ENCODE peak calls at places on chromosomes 4 and X, in ten cellular contexts. One of them, this sample, is unnamed. For H4K20me1, the result is how much of the 10 kb centered on the place peaks cover.

GRCh38 chr4:140567722-140568121 is 1.0 kb downstream of the UCP1 start:
- DNase-seq in fibroblast of lung: peak
- DNase-seq in mammary epithelial cell: no peak
- DNase-seq in keratinocyte: no peak
- DNase-seq in HCT116: no peak
- DNase-seq in GM23338: peak
- DNase-seq in GM23248: peak
- DNase-seq in endothelial cell of umbilical vein: peak
- DNase-seq in GM12878: no peak
- DNase-seq in H1: peak
- DNase-seq in this sample: peak

GRCh38 chr4:78057600-78058560 is 757 bp downstream of the FRAS1 start:
- DNase-seq in GM23248: peak
- DNase-seq in GM23338: peak
- DNase-seq in HCT116: no peak
- DNase-seq in fibroblast of lung: peak
- DNase-seq in H1: peak
- DNase-seq in GM12878: no peak
- DNase-seq in mammary epithelial cell: peak
- DNase-seq in keratinocyte: no peak
- DNase-seq in endothelial cell of umbilical vein: peak
- DNase-seq in this sample: peak

GRCh38 chr4:41714601-41715000 is 33.9 kb downstream of the PHOX2B start:
- DNase-seq in H1: no peak
- DNase-seq in mammary epithelial cell: no peak
- DNase-seq in fibroblast of lung: no peak
- DNase-seq in HCT116: no peak
- DNase-seq in keratinocyte: no peak
- DNase-seq in GM23248: no peak
- DNase-seq in GM12878: no peak
- DNase-seq in endothelial cell of umbilical vein: no peak
- DNase-seq in GM23338: no peak
- DNase-seq in this sample: no peak

GRCh38 chr4:174156239-174156826 is 127.1 kb downstream of the FBXO8 start:
- DNase-seq in GM23338: peak
- DNase-seq in keratinocyte: no peak
- DNase-seq in mammary epithelial cell: peak
- DNase-seq in endothelial cell of umbilical vein: peak
- DNase-seq in fibroblast of lung: peak
- DNase-seq in GM23248: peak
- DNase-seq in HCT116: peak
- DNase-seq in GM12878: peak
- DNase-seq in H1: no peak
- DNase-seq in this sample: peak

GRCh38 chrX:95427389-95427788 is 1257.3 kb upstream of the DIAPH2 start:
- DNase-seq in GM23338: no peak
- DNase-seq in keratinocyte: no peak
- DNase-seq in GM23248: peak
- DNase-seq in HCT116: no peak
- DNase-seq in endothelial cell of umbilical vein: no peak
- DNase-seq in H1: no peak
- DNase-seq in mammary epithelial cell: peak
- DNase-seq in GM12878: no peak
- DNase-seq in fibroblast of lung: no peak
- DNase-seq in this sample: peak

GRCh38 chrX:139194571-139195280 is 335.8 kb upstream of the F9 start:
- DNase-seq in keratinocyte: no peak
- DNase-seq in fibroblast of lung: no peak
- DNase-seq in endothelial cell of umbilical vein: no peak
- DNase-seq in HCT116: no peak
- DNase-seq in H1: no peak
- DNase-seq in GM12878: no peak
- DNase-seq in GM23338: peak
- DNase-seq in GM23248: peak
- DNase-seq in mammary epithelial cell: peak
- DNase-seq in this sample: peak

GRCh38 chr4:10457255-10457801 is at the start of gene ZNF518B:
- DNase-seq in GM12878: no peak
- DNase-seq in mammary epithelial cell: peak
- DNase-seq in GM23248: peak
- DNase-seq in GM23338: peak
- DNase-seq in keratinocyte: peak
- DNase-seq in endothelial cell of umbilical vein: peak
- DNase-seq in H1: peak
- DNase-seq in fibroblast of lung: peak
- DNase-seq in HCT116: peak
- DNase-seq in this sample: peak

GRCh38 chrX:96027363-96027894 is 657.2 kb upstream of the DIAPH2 start:
- DNase-seq in H1: no peak
- DNase-seq in endothelial cell of umbilical vein: no peak
- DNase-seq in fibroblast of lung: peak
- DNase-seq in keratinocyte: no peak
- DNase-seq in GM23248: no peak
- DNase-seq in GM23338: no peak
- DNase-seq in HCT116: no peak
- DNase-seq in GM12878: no peak
- DNase-seq in mammary epithelial cell: no peak
- DNase-seq in this sample: no peak

GRCh38 chrX:44945736-44946135 is 72.7 kb downstream of the KDM6A start:
- DNase-seq in keratinocyte: no peak
- DNase-seq in H1: no peak
- DNase-seq in fibroblast of lung: no peak
- DNase-seq in GM23248: no peak
- DNase-seq in GM12878: no peak
- DNase-seq in GM23338: peak
- DNase-seq in endothelial cell of umbilical vein: no peak
- DNase-seq in mammary epithelial cell: no peak
- DNase-seq in HCT116: no peak
- DNase-seq in this sample: no peak

GRCh38 chr4:111323496-111323895 is 700.6 kb upstream of the PITX2 start:
- DNase-seq in endothelial cell of umbilical vein: no peak
- DNase-seq in keratinocyte: no peak
- DNase-seq in GM23338: no peak
- DNase-seq in H1: no peak
- DNase-seq in fibroblast of lung: peak
- DNase-seq in mammary epithelial cell: no peak
- DNase-seq in GM23248: peak
- DNase-seq in GM12878: no peak
- DNase-seq in HCT116: no peak
- DNase-seq in this sample: peak

GRCh38 chrX:8639949-8640348 is 92.0 kb downstream of the ANOS1 start:
- DNase-seq in keratinocyte: no peak
- DNase-seq in GM23248: no peak
- DNase-seq in GM12878: no peak
- DNase-seq in mammary epithelial cell: no peak
- DNase-seq in endothelial cell of umbilical vein: no peak
- DNase-seq in HCT116: no peak
- DNase-seq in GM23338: peak
- DNase-seq in H1: no peak
- DNase-seq in fibroblast of lung: no peak
- DNase-seq in this sample: no peak

GRCh38 chr4:1218892-1219552 is 29.9 kb downstream of the CTBP1 start:
- DNase-seq in H1: no peak
- DNase-seq in fibroblast of lung: no peak
- DNase-seq in GM23338: no peak
- DNase-seq in GM23248: no peak
- DNase-seq in GM12878: peak
- DNase-seq in endothelial cell of umbilical vein: no peak
- DNase-seq in mammary epithelial cell: no peak
- DNase-seq in keratinocyte: no peak
- DNase-seq in HCT116: no peak
- DNase-seq in this sample: no peak

GRCh38 chr4:56859841-56860240 is 38.3 kb upstream of the SPINK2 start:
- DNase-seq in mammary epithelial cell: no peak
- DNase-seq in HCT116: no peak
- DNase-seq in endothelial cell of umbilical vein: no peak
- DNase-seq in GM23338: no peak
- DNase-seq in GM23248: no peak
- DNase-seq in GM12878: no peak
- DNase-seq in H1: no peak
- DNase-seq in fibroblast of lung: no peak
- DNase-seq in keratinocyte: no peak
- DNase-seq in this sample: no peak

GRCh38 chr4:143336828-143337599 is at the start of gene GAB1:
- DNase-seq in HCT116: no peak
- DNase-seq in GM12878: no peak
- DNase-seq in keratinocyte: no peak
- DNase-seq in endothelial cell of umbilical vein: peak
- DNase-seq in fibroblast of lung: peak
- DNase-seq in mammary epithelial cell: peak
- DNase-seq in H1: peak
- DNase-seq in GM23248: peak
- DNase-seq in GM23338: peak
- DNase-seq in this sample: peak

GRCh38 chrX:136147320-136147901 is at the start of gene FHL1:
- DNase-seq in mammary epithelial cell: no peak
- DNase-seq in H1: peak
- DNase-seq in fibroblast of lung: peak
- DNase-seq in HCT116: no peak
- DNase-seq in GM23338: peak
- DNase-seq in GM23248: peak
- DNase-seq in GM12878: no peak
- DNase-seq in endothelial cell of umbilical vein: peak
- DNase-seq in keratinocyte: no peak
- DNase-seq in this sample: no peak

GRCh38 chrX:20595928-20596550 is 329.3 kb upstream of the RPS6KA3 start:
- DNase-seq in fibroblast of lung: peak
- DNase-seq in GM12878: no peak
- DNase-seq in HCT116: no peak
- DNase-seq in H1: no peak
- DNase-seq in mammary epithelial cell: peak
- DNase-seq in keratinocyte: no peak
- DNase-seq in GM23338: peak
- DNase-seq in endothelial cell of umbilical vein: no peak
- DNase-seq in GM23248: peak
- DNase-seq in this sample: peak

GRCh38 chr4:167475951-167476350 is 241.7 kb upstream of the SPOCK3 start:
- DNase-seq in mammary epithelial cell: no peak
- DNase-seq in H1: no peak
- DNase-seq in GM23338: no peak
- DNase-seq in keratinocyte: no peak
- DNase-seq in endothelial cell of umbilical vein: no peak
- DNase-seq in fibroblast of lung: no peak
- DNase-seq in GM23248: no peak
- DNase-seq in HCT116: no peak
- DNase-seq in GM12878: no peak
- DNase-seq in this sample: no peak

GRCh38 chrX:125394449-125394848 is 74.8 kb downstream of the TEX13C start:
- DNase-seq in endothelial cell of umbilical vein: no peak
- DNase-seq in HCT116: no peak
- DNase-seq in GM12878: no peak
- DNase-seq in fibroblast of lung: no peak
- DNase-seq in GM23248: no peak
- DNase-seq in mammary epithelial cell: no peak
- DNase-seq in GM23338: peak
- DNase-seq in H1: no peak
- DNase-seq in keratinocyte: no peak
- DNase-seq in this sample: no peak

DNA sequence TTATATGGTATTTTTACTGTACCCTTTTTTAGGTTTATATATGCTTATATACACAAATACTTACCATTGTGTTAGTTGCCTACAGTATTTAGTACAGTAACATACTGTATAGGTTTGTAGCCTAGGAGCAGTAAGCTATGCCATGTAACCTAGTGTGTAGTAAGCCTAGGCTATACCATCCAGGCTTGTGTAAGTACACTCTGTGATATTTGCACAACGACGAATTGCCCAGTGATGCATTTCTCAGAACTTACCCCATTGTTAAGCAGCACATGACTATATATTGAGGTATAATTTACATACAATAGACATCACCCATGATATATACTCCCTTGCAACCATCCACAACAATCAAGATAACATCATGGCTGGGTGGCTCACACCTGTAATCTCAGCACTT is 40.1 kb downstream of the STAG2 start:
- DNase-seq in HCT116: no peak
- DNase-seq in fibroblast of lung: no peak
- DNase-seq in endothelial cell of umbilical vein: no peak
- DNase-seq in keratinocyte: no peak
- DNase-seq in mammary epithelial cell: no peak
- DNase-seq in GM12878: no peak
- DNase-seq in H1: no peak
- DNase-seq in GM23248: no peak
- DNase-seq in GM23338: no peak
- DNase-seq in this sample: no peak
- H4K20me1 ChIP-seq in HCT116: under half
- H4K20me1 ChIP-seq in fibroblast of lung: under half
- H4K20me1 ChIP-seq in endothelial cell of umbilical vein: under half
- H4K20me1 ChIP-seq in keratinocyte: under half
- H4K20me1 ChIP-seq in mammary epithelial cell: under half
- H4K20me1 ChIP-seq in GM12878: under half
- H4K20me1 ChIP-seq in H1: under half
- H4K20me1 ChIP-seq in GM23248: under half
- H4K20me1 ChIP-seq in GM23338: under half
- H4K20me1 ChIP-seq in this sample: under half

GRCh38 chr4:152098365-152099060 is 337.7 kb upstream of the GATB start:
- DNase-seq in mammary epithelial cell: no peak
- DNase-seq in GM23248: no peak
- DNase-seq in fibroblast of lung: no peak
- DNase-seq in GM23338: no peak
- DNase-seq in endothelial cell of umbilical vein: no peak
- DNase-seq in keratinocyte: no peak
- DNase-seq in H1: no peak
- DNase-seq in GM12878: no peak
- DNase-seq in HCT116: no peak
- DNase-seq in this sample: no peak
- H2AFZ ChIP-seq in mammary epithelial cell: no peak
- H2AFZ ChIP-seq in GM23248: no peak
- H2AFZ ChIP-seq in fibroblast of lung: no peak
- H2AFZ ChIP-seq in GM23338: no peak
- H2AFZ ChIP-seq in endothelial cell of umbilical vein: no peak
- H2AFZ ChIP-seq in keratinocyte: no peak
- H2AFZ ChIP-seq in H1: no peak
- H2AFZ ChIP-seq in GM12878: no peak
- H2AFZ ChIP-seq in HCT116: no peak
- H2AFZ ChIP-seq in this sample: no peak

GRCh38 chrX:25003066-25003849 is 12.5 kb downstream of the ARX start:
- DNase-seq in fibroblast of lung: no peak
- DNase-seq in mammary epithelial cell: no peak
- DNase-seq in GM23248: no peak
- DNase-seq in HCT116: no peak
- DNase-seq in GM23338: peak
- DNase-seq in endothelial cell of umbilical vein: no peak
- DNase-seq in GM12878: no peak
- DNase-seq in keratinocyte: no peak
- DNase-seq in H1: no peak
- DNase-seq in this sample: no peak
- TF ChIP-seq EZH2 in fibroblast of lung: peak
- TF ChIP-seq EZH2 in mammary epithelial cell: no peak
- TF ChIP-seq EZH2 in GM23248: no peak
- TF ChIP-seq EZH2 in HCT116: no peak
- TF ChIP-seq EZH2 in GM23338: no peak
- TF ChIP-seq EZH2 in endothelial cell of umbilical vein: no peak
- TF ChIP-seq EZH2 in GM12878: no peak
- TF ChIP-seq EZH2 in keratinocyte: peak
- TF ChIP-seq EZH2 in H1: peak
- TF ChIP-seq EZH2 in this sample: no peak

GRCh38 chr4:100168521-100168920 is 21.7 kb downstream of the DDIT4L start:
- DNase-seq in keratinocyte: no peak
- DNase-seq in fibroblast of lung: peak
- DNase-seq in H1: no peak
- DNase-seq in HCT116: no peak
- DNase-seq in GM12878: no peak
- DNase-seq in mammary epithelial cell: no peak
- DNase-seq in GM23248: peak
- DNase-seq in GM23338: no peak
- DNase-seq in endothelial cell of umbilical vein: no peak
- DNase-seq in this sample: peak
- H4K20me1 ChIP-seq in keratinocyte: under half
- H4K20me1 ChIP-seq in fibroblast of lung: under half
- H4K20me1 ChIP-seq in H1: under half
- H4K20me1 ChIP-seq in HCT116: under half
- H4K20me1 ChIP-seq in GM12878: under half
- H4K20me1 ChIP-seq in mammary epithelial cell: under half
- H4K20me1 ChIP-seq in GM23248: under half
- H4K20me1 ChIP-seq in GM23338: under half
- H4K20me1 ChIP-seq in endothelial cell of umbilical vein: under half
- H4K20me1 ChIP-seq in this sample: under half

This sample was measured in astrocyte.